ENCODE peak calls at places on chromosomes 3 and 15, in five cellular contexts. S is psoas muscle; X is astrocyte of the spinal cord; Y is foreskin keratinocyte; L is activated CD8-positive, alpha-beta memory T cell treated with anti-CD3 and anti-CD28 coated beads, Interleukin-2, amount 50 U/mL, for 48 hours. P is an unnamed sample.

GRCh38 chr15:70475921-70476320 is 287.4 kb downstream of the UACA start:
- DNase-seq in Y (no peak), X (peak), L (no peak), S (no peak), P (no peak)

GRCh38 chr3:66800941-66801545 is 197.1 kb upstream of the KBTBD8 start:
- DNase-seq in Y (no peak), S (no peak), X (peak), L (no peak), P (no peak)

GRCh38 chr3:32313723-32314473 is 75.4 kb downstream of the CMTM8 start:
- DNase-seq in X (peak), L (no peak), Y (peak), S (no peak), P (no peak)

GRCh38 chr3:158093526-158093925 is 12.7 kb downstream of the SHOX2 start:
- DNase-seq in L (no peak), X (no peak), S (no peak), Y (no peak), P (no peak)

GRCh38 chr3:127817331-127817821 is 4.9 kb downstream of the MGLL start:
- DNase-seq in L (no peak), X (peak), Y (peak), S (peak), P (no peak)

GRCh38 chr3:126556637-126557414 is 1.9 kb downstream of the C3orf22 start:
- DNase-seq in X (no peak), Y (no peak), S (peak), L (peak), P (no peak)

GRCh38 chr3:141275511-141275910 is 43.9 kb downstream of the PXYLP1 start:
- DNase-seq in S (no peak), X (no peak), Y (no peak), L (no peak), P (no peak)

GRCh38 chr15:99197861-99198260 is 51.5 kb downstream of the TTC23 start:
- DNase-seq in S (no peak), X (no peak), L (no peak), Y (no peak), P (no peak)

GRCh38 chr3:194333212-194333980 is 17.7 kb downstream of the CPN2 start:
- DNase-seq in L (peak), Y (no peak), S (peak), X (peak), P (no peak)

GRCh38 chr3:18415836-18416235 is 9.3 kb downstream of the SATB1 start:
- DNase-seq in X (no peak), S (no peak), Y (no peak), L (no peak), P (no peak)

GRCh38 chr15:25245801-25246622 is 192.8 kb downstream of the UBE3A start:
- DNase-seq in X (no peak), S (peak), L (no peak), Y (no peak), P (no peak)

GRCh38 chr15:84714816-84715215 is 1.1 kb downstream of the SEC11A start:
- DNase-seq in S (no peak), L (no peak), X (no peak), Y (no peak), P (no peak)

GRCh38 chr3:186173202-186173815 is 64.4 kb upstream of the ETV5 start:
- DNase-seq in L (no peak), Y (no peak), X (no peak), S (no peak), P (no peak)

GRCh38 chr3:179613807-179614206 is 9.2 kb downstream of the NDUFB5 start:
- DNase-seq in L (no peak), X (peak), S (no peak), Y (no peak), P (no peak)

GRCh38 chr15:74598126-74598842 is 17.4 kb upstream of the CLK3 start:
- DNase-seq in S (peak), L (peak), X (peak), Y (peak), P (peak)

GRCh38 chr3:98003306-98003969 is 31.2 kb upstream of the RIOX2 start:
- DNase-seq in X (no peak), S (no peak), Y (no peak), L (no peak), P (no peak)

GRCh38 chr3:64176461-64176996 is 48.7 kb downstream of the PRICKLE2 start:
- DNase-seq in X (peak), S (no peak), Y (peak), L (no peak), P (no peak)

GRCh38 chr3:151660890-151661289 is 72.8 kb upstream of the AADACL2 start:
- DNase-seq in Y (no peak), L (no peak), S (no peak), X (peak), P (peak)

GRCh38 chr3:134419214-134419965 is 45.1 kb upstream of the AMOTL2 start:
- DNase-seq in L (no peak), X (no peak), S (no peak), Y (no peak), P (no peak)

GRCh38 chr15:42921049-42921731 is 612 bp upstream of the TTBK2 start:
- DNase-seq in L (peak), X (peak), Y (no peak), S (peak), P (peak)

GRCh38 chr15:87547470-87548181 is 708.9 kb downstream of the NTRK3 start:
- DNase-seq in X (peak), L (no peak), Y (no peak), S (no peak), P (no peak)

GRCh38 chr3:71107926-71108325 is 475.6 kb downstream of the FOXP1 start:
- DNase-seq in Y (no peak), S (no peak), L (no peak), X (peak), P (no peak)

GRCh38 chr3:30890907-30891306 is 3.6 kb downstream of the GADL1 start:
- DNase-seq in S (no peak), Y (no peak), X (no peak), L (no peak), P (no peak)

P was measured in midbrain.